ENCODE peak calls at places on chromosomes 3 and 15, in seven cellular contexts. Y is BJ, A is dorsolateral prefrontal cortex, E is uterus, Z is retinal pigment epithelial cell, C is AG10803, P is mucosa of descending colon. B is an unnamed sample.

GRCh38 chr15:51621917-51622268 is 678 bp downstream of the DMXL2 start:
- DNase-seq in Z (peak), C (peak), A (peak), Y (no peak), E (peak), P (no peak), B (no peak)

GRCh38 chr3:169748670-169749069 is 16.2 kb downstream of the TERC start:
- DNase-seq in E (no peak), Z (no peak), C (no peak), P (no peak), Y (no peak), A (no peak), B (no peak)

GRCh38 chr3:100339786-100340185 is 5.2 kb downstream of the NIT2 start:
- DNase-seq in Y (no peak), C (no peak), P (no peak), Z (no peak), E (no peak), A (no peak), B (no peak)

GRCh38 chr3:59451800-59452741 is 402.2 kb upstream of the CFAP20DC start:
- DNase-seq in Z (no peak), A (no peak), E (no peak), Y (no peak), C (no peak), P (no peak), B (no peak)

GRCh38 chr3:38555926-38556325 is 59.8 kb downstream of the EXOG start:
- DNase-seq in C (no peak), E (no peak), A (no peak), Z (no peak), P (no peak), Y (no peak), B (no peak)

GRCh38 chr3:180881065-180881801 is 31.2 kb upstream of the FXR1 start:
- DNase-seq in Z (no peak), A (no peak), Y (no peak), C (no peak), P (no peak), E (no peak), B (no peak)

GRCh38 chr15:55434989-55435825 is 26.9 kb downstream of the PIERCE2 start:
- DNase-seq in Y (no peak), A (no peak), Z (no peak), E (no peak), P (no peak), C (peak), B (peak)

GRCh38 chr15:83914906-83915305 is 261.0 kb downstream of the ADAMTSL3 start:
- DNase-seq in A (no peak), C (no peak), E (no peak), P (no peak), Z (no peak), Y (no peak), B (no peak)

GRCh38 chr15:56919708-56920637 is 1.5 kb downstream of the TCF12 start:
- DNase-seq in Z (no peak), A (peak), C (peak), P (no peak), Y (no peak), E (no peak), B (no peak)

GRCh38 chr3:126398423-126399347 is 4.0 kb downstream of the CFAP100 start:
- DNase-seq in P (peak), Z (no peak), Y (no peak), A (no peak), E (no peak), C (no peak), B (no peak)

GRCh38 chr15:50134524-50135024 is 15.5 kb upstream of the ATP8B4 start:
- DNase-seq in E (no peak), Z (peak), Y (no peak), C (peak), P (no peak), A (no peak), B (no peak)

GRCh38 chr3:78255403-78255802 is 1215.5 kb downstream of the ROBO2 start:
- DNase-seq in P (no peak), A (no peak), Y (peak), E (no peak), Z (no peak), C (peak), B (no peak)

GRCh38 chr3:111862974-111863373 is 3.9 kb downstream of the PHLDB2 start:
- DNase-seq in P (no peak), Y (no peak), C (no peak), Z (no peak), E (no peak), A (no peak), B (no peak)

GRCh38 chr3:99872633-99873254 is 55.1 kb downstream of the CMSS1 start:
- DNase-seq in P (no peak), E (no peak), Z (no peak), A (no peak), Y (no peak), C (no peak), B (no peak)

GRCh38 chr3:8490079-8490552 is 11.5 kb upstream of the LMCD1 start:
- DNase-seq in P (no peak), Y (peak), Z (no peak), E (peak), C (peak), A (no peak), B (peak)

GRCh38 chr3:171790898-171791694 is 19.2 kb downstream of the PLD1 start:
- DNase-seq in Y (no peak), C (peak), Z (peak), A (no peak), P (no peak), E (no peak), B (no peak)

GRCh38 chr3:179045719-179046402 is 25.7 kb downstream of the ZMAT3 start:
- DNase-seq in P (no peak), Z (no peak), C (no peak), E (no peak), A (no peak), Y (no peak), B (no peak)

GRCh38 chr3:52351762-52352055 is 35.6 kb downstream of the DNAH1 start:
- DNase-seq in A (no peak), P (no peak), E (no peak), C (no peak), Z (no peak), Y (no peak), B (no peak)

GRCh38 chr3:45538641-45538986 is 55.9 kb upstream of the LIMD1 start:
- DNase-seq in A (no peak), Y (no peak), Z (no peak), P (no peak), C (no peak), E (no peak), B (no peak)

GRCh38 chr3:104632947-104633346 is 733.8 kb upstream of the ALCAM start:
- DNase-seq in C (no peak), Z (no peak), Y (no peak), E (no peak), P (no peak), A (no peak), B (no peak)

GRCh38 chr3:128155614-128156360 is 2.5 kb downstream of the EEFSEC start:
- DNase-seq in P (no peak), Z (no peak), C (no peak), Y (no peak), E (no peak), A (no peak), B (no peak)

GRCh38 chr15:49145651-49146609 is 9.5 kb downstream of the COPS2 start:
- DNase-seq in A (peak), C (peak), Z (no peak), E (no peak), Y (no peak), P (no peak), B (no peak)

GRCh38 chr3:16325850-16326249 is 60.8 kb downstream of the OXNAD1 start:
- DNase-seq in C (no peak), Z (no peak), Y (no peak), P (no peak), A (no peak), E (no peak), B (no peak)

GRCh38 chr3:156826144-156826895 is at the start of gene LEKR1:
- DNase-seq in P (peak), E (peak), Y (peak), A (peak), Z (peak), C (peak), B (peak)

GRCh38 chr3:70855139-70855538 is 542.7 kb upstream of the MDFIC2 start:
- DNase-seq in P (no peak), C (peak), Y (no peak), A (no peak), E (no peak), Z (no peak), B (no peak)

GRCh38 chr3:106092792-106093191 is 224.0 kb upstream of the CBLB start:
- DNase-seq in Y (no peak), C (no peak), Z (no peak), P (no peak), E (no peak), A (no peak), B (no peak)

GRCh38 chr3:153171918-153172317 is 9.9 kb downstream of the RAP2B start:
- DNase-seq in C (no peak), A (no peak), P (no peak), E (no peak), Z (no peak), Y (no peak), B (no peak)

GRCh38 chr3:55162031-55162784 is 234.3 kb upstream of the LRTM1 start:
- DNase-seq in Z (no peak), P (no peak), Y (peak), E (no peak), A (no peak), C (peak), B (no peak)

GRCh38 chr3:62372621-62373041 is 719 bp downstream of the FEZF2 start:
- DNase-seq in Z (no peak), A (no peak), Y (no peak), C (no peak), P (no peak), E (no peak), B (no peak)

GRCh38 chr3:62374375-62374876 is 1.1 kb upstream of the FEZF2 start:
- DNase-seq in P (no peak), C (peak), A (no peak), E (no peak), Z (no peak), Y (no peak), B (peak)

GRCh38 chr3:62373714-62374333 is 474 bp upstream of the FEZF2 start:
- DNase-seq in Z (no peak), P (no peak), Y (no peak), A (no peak), E (no peak), C (no peak), B (no peak)

GRCh38 chr3:62371735-62372591 is 1.4 kb downstream of the FEZF2 start:
- DNase-seq in C (no peak), P (no peak), A (no peak), E (no peak), Z (no peak), Y (no peak), B (no peak)

DNA sequence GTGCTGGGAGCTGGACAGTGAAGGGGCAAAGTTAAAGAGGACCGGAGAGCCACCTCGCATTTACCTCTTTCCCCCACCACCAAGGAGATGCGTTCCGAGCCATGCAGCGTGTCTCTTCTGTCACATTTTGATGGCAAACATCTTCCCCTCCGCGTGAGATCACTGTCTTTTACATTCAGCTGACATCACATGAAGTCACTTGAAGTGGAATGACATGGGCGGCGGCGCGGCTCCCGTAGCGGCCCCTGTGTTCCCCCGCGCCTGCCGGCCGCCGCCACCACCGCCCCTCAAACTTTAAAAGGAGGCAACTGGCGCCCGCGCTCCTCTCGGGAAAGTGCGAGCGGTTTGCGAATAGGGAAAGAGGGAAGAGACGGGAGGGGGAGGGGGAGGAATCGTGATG is at the start of gene FEZF2:
- DNase-seq in Z (no peak), Y (no peak), A (no peak), C (no peak), E (no peak), P (no peak), B (no peak)
- H3K4me3 ChIP-seq in Z (no peak), Y (peak), A (peak), C (peak), E (no peak), P (no peak), B (peak)

GRCh38 chr3:186241910-186242821 is 119.9 kb downstream of the DGKG start:
- DNase-seq in Z (no peak), A (peak), Y (no peak), P (peak), E (peak), C (peak), B (peak)

GRCh38 chr3:186236357-186237020 is 125.5 kb downstream of the DGKG start:
- DNase-seq in C (no peak), A (no peak), Y (no peak), P (no peak), Z (peak), E (no peak), B (no peak)

GRCh38 chr3:186237915-186238314 is 124.1 kb downstream of the DGKG start:
- DNase-seq in E (no peak), C (no peak), Z (no peak), Y (no peak), P (no peak), A (no peak), B (no peak)

GRCh38 chr3:186235554-186235953 is 126.5 kb downstream of the DGKG start:
- DNase-seq in A (no peak), P (no peak), Z (no peak), E (no peak), C (no peak), Y (no peak), B (no peak)

GRCh38 chr3:186239321-186239720 is 122.7 kb downstream of the DGKG start:
- DNase-seq in C (no peak), Y (no peak), Z (no peak), E (no peak), P (no peak), A (peak), B (no peak)
- TF ChIP-seq CTCF in C (no peak), Y (no peak), Z (peak), E (no peak), P (no peak), A (no peak), B (peak)

GRCh38 chr3:6228958-6229683 is 631.8 kb upstream of the GRM7 start:
- DNase-seq in Y (no peak), A (no peak), C (no peak), Z (no peak), P (no peak), E (no peak), B (no peak)

DNA sequence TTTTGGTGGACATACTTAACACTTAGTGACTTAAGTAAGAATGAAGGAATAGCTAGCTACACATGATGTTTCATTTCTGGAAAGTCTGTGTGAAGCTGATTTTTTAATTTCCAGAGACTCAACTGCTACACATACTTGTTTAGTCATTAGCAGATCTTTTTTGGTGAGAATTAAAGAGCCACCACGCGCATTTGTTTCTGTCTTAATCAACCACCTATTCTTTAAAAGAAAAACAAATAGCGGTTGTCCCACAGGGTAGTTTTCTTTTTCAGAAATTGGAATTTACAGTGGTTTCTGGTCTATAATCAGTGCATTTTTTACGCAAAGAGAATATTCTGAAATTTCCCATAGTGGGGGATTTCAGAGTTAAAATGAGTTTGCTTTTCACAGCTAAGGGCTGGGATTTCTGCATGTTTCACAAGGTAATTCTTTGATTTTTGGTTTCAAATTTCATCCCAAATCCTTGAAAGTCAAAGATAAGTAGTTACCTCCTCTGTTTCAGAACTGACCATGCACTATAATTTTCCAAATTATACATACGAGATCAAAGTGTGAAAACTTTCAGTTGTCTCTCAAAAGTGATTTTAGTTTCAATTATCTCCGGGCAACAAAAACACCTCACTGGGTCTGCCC is 631.0 kb upstream of the GRM7 start:
- DNase-seq in Z (no peak), A (no peak), C (no peak), E (no peak), Y (no peak), P (no peak), B (no peak)
- H3K4me3 ChIP-seq in Z (no peak), A (no peak), C (no peak), E (no peak), Y (no peak), P (no peak), B (no peak)

GRCh38 chr15:96444865-96445264 is 114.4 kb downstream of the NR2F2 start:
- DNase-seq in Z (no peak), C (no peak), Y (no peak), P (no peak), A (no peak), E (no peak), B (no peak)

GRCh38 chr15:96442076-96442475 is 111.6 kb downstream of the NR2F2 start:
- DNase-seq in P (no peak), E (no peak), Z (no peak), C (no peak), Y (no peak), A (no peak), B (no peak)

GRCh38 chr15:96435841-96436240 is 105.3 kb downstream of the NR2F2 start:
- DNase-seq in Y (no peak), A (no peak), Z (no peak), E (no peak), C (no peak), P (no peak), B (no peak)

GRCh38 chr15:96440978-96441377 is 110.5 kb downstream of the NR2F2 start:
- DNase-seq in E (no peak), A (no peak), P (no peak), Y (no peak), Z (no peak), C (no peak), B (no peak)
- TF ChIP-seq CTCF in E (no peak), A (no peak), P (no peak), Y (no peak), Z (no peak), C (no peak), B (no peak)

GRCh38 chr3:67646586-67647234 is 7.7 kb downstream of the SUCLG2 start:
- DNase-seq in P (no peak), A (no peak), E (no peak), Y (no peak), C (no peak), Z (no peak), B (no peak)
- H3K4me3 ChIP-seq in P (no peak), A (no peak), E (no peak), Y (no peak), C (no peak), Z (no peak), B (no peak)

DNA sequence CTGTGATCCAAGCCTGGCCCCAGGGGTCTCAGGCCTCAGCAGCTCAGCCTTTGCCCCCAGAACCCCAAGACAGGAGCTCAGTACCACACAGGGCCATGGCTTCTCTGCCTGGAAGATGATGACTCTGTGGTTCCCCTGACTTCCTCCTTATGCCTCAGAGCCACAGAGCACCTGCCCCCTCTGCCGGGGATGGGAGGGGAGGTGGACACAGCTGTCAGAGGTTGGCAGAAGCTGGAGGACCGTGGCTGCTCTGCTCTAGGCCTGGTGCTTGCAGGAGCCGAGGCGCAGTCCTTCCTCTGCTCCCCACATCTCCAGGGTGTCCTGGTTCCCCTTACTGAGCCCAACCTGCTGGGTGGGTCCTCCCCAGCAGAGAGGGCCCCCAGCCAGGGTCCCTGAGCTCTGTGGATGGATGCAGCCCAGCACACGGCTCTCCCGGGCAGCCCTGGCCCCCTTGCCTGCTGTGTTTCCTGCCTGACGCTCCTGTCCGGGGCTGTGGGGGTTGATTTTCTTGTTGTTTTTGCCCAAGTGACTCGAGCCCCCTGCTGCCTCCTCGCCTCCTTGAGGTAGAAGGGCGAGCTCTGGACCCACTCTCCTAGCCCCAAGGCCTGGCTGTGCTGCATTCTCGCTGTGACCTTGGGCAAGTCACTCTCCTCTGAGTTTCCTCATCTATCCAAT is 36.6 kb downstream of the PSTPIP1 start:
- DNase-seq in E (no peak), A (no peak), C (no peak), Z (no peak), Y (no peak), P (peak), B (no peak)
- TF ChIP-seq CTCF in E (no peak), A (no peak), C (no peak), Z (no peak), Y (no peak), P (no peak), B (peak)

B was measured in epithelial cell of proximal tubule.